ENCODE peak calls at places on chromosome 2, in four cellular contexts. Q, X, U and O are unnamed samples.

GRCh38 chr2:213862407-213863076 is 548.3 kb upstream of the VWC2L start:
- DNase-seq in Q (no peak), U (peak; percentile 11), X (no peak), O (no peak)

GRCh38 chr2:70084973-70085710 is 2.1 kb upstream of the PCBP1 start:
- DNase-seq in Q (no peak), X (no peak), U (no peak), O (peak; percentile 70)

GRCh38 chr2:140929866-140930265 is 1201.0 kb downstream of the LRP1B start:
- DNase-seq in Q (no peak), U (no peak), X (no peak), O (no peak)

GRCh38 chr2:67451086-67451832 is 54.1 kb downstream of the ETAA1 start:
- DNase-seq in X (peak; percentile 84), Q (peak; percentile 71), U (no peak), O (peak; percentile 43)

GRCh38 chr2:182129188-182129707 is 143.6 kb downstream of the PPP1R1C start:
- DNase-seq in Q (no peak), U (no peak), X (no peak), O (no peak)

GRCh38 chr2:25851740-25852503 is 26.4 kb downstream of the ASXL2 start:
- DNase-seq in U (peak; percentile 85), Q (peak; percentile 67), X (peak; percentile 92), O (peak; percentile 77)

GRCh38 chr2:184534986-184535385 is 63.3 kb upstream of the ZNF804A start:
- DNase-seq in U (no peak), Q (no peak), X (no peak), O (no peak)

GRCh38 chr2:222993920-222994650 is 57.9 kb upstream of the KCNE4 start:
- DNase-seq in U (no peak), Q (no peak), X (peak; percentile 91), O (no peak)

GRCh38 chr2:164831887-164832286 is 9.7 kb downstream of the COBLL1 start:
- DNase-seq in X (no peak), Q (no peak), U (no peak), O (no peak)

GRCh38 chr2:136703214-136703613 is 62.1 kb upstream of the THSD7B start:
- DNase-seq in U (no peak), X (no peak), Q (no peak), O (no peak)

GRCh38 chr2:236545814-236546480 is 23.7 kb upstream of the ACKR3 start:
- DNase-seq in Q (no peak), X (no peak), U (no peak), O (no peak)

GRCh38 chr2:165238295-165238694 is 919 bp upstream of the SCN2A start:
- DNase-seq in Q (no peak), X (peak; percentile 23), U (peak; percentile 46), O (peak; percentile 32)

GRCh38 chr2:176554107-176555048 is 285.1 kb downstream of the MTX2 start:
- DNase-seq in U (peak; percentile 75), Q (peak; percentile 71), X (peak; percentile 57), O (peak; percentile 50)

GRCh38 chr2:226185613-226186211 is 613.9 kb downstream of the IRS1 start:
- DNase-seq in Q (no peak), U (no peak), X (peak; percentile 97), O (peak; percentile 39)

GRCh38 chr2:42510191-42510929 is 16.6 kb upstream of the KCNG3 start:
- DNase-seq in Q (no peak), U (no peak), X (peak; percentile 24), O (no peak)

GRCh38 chr2:12579018-12579417 is 137.7 kb upstream of the TRIB2 start:
- DNase-seq in Q (no peak), X (peak; percentile 13), U (no peak), O (no peak)

GRCh38 chr2:120299561-120299960 is 46.4 kb upstream of the INHBB start:
- DNase-seq in U (no peak), X (peak; percentile 51), Q (no peak), O (no peak)

GRCh38 chr2:29562896-29563295 is 358.5 kb downstream of the ALK start:
- DNase-seq in Q (no peak), U (no peak), X (peak; percentile 58), O (no peak)

GRCh38 chr2:135773917-135774316 is 32.3 kb downstream of the UBXN4 start:
- DNase-seq in Q (no peak), U (no peak), X (peak; percentile 45), O (no peak)

GRCh38 chr2:162333968-162334367 is 10.0 kb upstream of the GCA start:
- DNase-seq in X (no peak), Q (no peak), U (peak; percentile 44), O (peak; percentile 56)

GRCh38 chr2:234377761-234378341 is 119.0 kb downstream of the ARL4C start:
- DNase-seq in Q (no peak), U (no peak), X (peak; percentile 92), O (no peak)

GRCh38 chr2:3257166-3257565 is 120.5 kb downstream of the EIPR1 start:
- DNase-seq in Q (no peak), X (peak; percentile 73), U (no peak), O (no peak)

GRCh38 chr2:85998071-85998991 is 107.4 kb downstream of the POLR1A start:
- DNase-seq in X (peak; percentile 88), U (no peak), Q (no peak), O (no peak)

GRCh38 chr2:18976112-18976961 is 382.1 kb downstream of the OSR1 start:
- DNase-seq in X (peak; percentile 92), U (peak; percentile 15), Q (no peak), O (no peak)

GRCh38 chr2:195656131-195656858 is 731 bp upstream of the SLC39A10 start:
- DNase-seq in U (no peak), Q (no peak), X (no peak), O (no peak)

GRCh38 chr2:39289609-39290008 is 45.8 kb upstream of the CDKL4 start:
- DNase-seq in X (peak; percentile 48), Q (no peak), U (no peak), O (no peak)

GRCh38 chr2:187982668-187983067 is 309.0 kb upstream of the GULP1 start:
- DNase-seq in Q (no peak), X (peak; percentile 93), U (peak; percentile 86), O (no peak)

GRCh38 chr2:101064868-101065549 is 62.9 kb downstream of the RPL31 start:
- DNase-seq in U (peak; percentile 68), X (peak; percentile 35), Q (no peak), O (peak; percentile 90)

GRCh38 chr2:104431701-104432121 is 422.2 kb upstream of the POU3F3 start:
- DNase-seq in Q (no peak), X (peak; percentile 61), U (no peak), O (peak; percentile 32)